ENCODE peak calls at places on chromosomes 4 and X, in ten cellular contexts. K is AG04450, C is esophagus squamous epithelium, L is mammary epithelial cell, Q is left ventricle myocardium inferior, T is fibroblast of lung, D is GM06990, U is endodermal cell, H is psoas muscle, F is WERI-Rb-1. Z is an unnamed sample.

GRCh38 chr4:175066923-175067627 is 148.9 kb downstream of the ADAM29 start:
- DNase-seq in K (no peak), D (no peak), Q (no peak), L (no peak), T (no peak), U (no peak), H (no peak), F (no peak), C (no peak), Z (no peak)

GRCh38 chr4:18075823-18076433 is 54.4 kb upstream of the LCORL start:
- DNase-seq in K (no peak), C (no peak), H (peak), L (no peak), D (peak), U (peak), T (peak), F (peak), Q (peak), Z (no peak)

GRCh38 chrX:92232182-92232581 is 453.0 kb downstream of the PCDH11X start:
- DNase-seq in T (peak), F (no peak), H (no peak), K (no peak), L (no peak), Q (no peak), U (no peak), C (no peak), D (no peak), Z (no peak)

GRCh38 chr4:1193206-1194027 is 21.0 kb upstream of the SPON2 start:
- DNase-seq in K (no peak), F (no peak), Q (no peak), C (no peak), L (no peak), U (peak), H (peak), T (no peak), D (no peak), Z (no peak)

GRCh38 chr4:65661469-65661868 is 8.8 kb downstream of the EPHA5 start:
- DNase-seq in L (no peak), F (no peak), D (no peak), T (no peak), Q (no peak), K (no peak), U (peak), H (no peak), C (no peak), Z (no peak)

GRCh38 chr4:53465891-53466290 is 88.5 kb downstream of the FIP1L1 start:
- DNase-seq in C (no peak), D (no peak), H (no peak), U (no peak), F (no peak), L (no peak), Q (no peak), T (no peak), K (no peak), Z (no peak)

GRCh38 chr4:105246712-105247111 is 100.0 kb downstream of the TET2 start:
- DNase-seq in L (no peak), D (no peak), U (no peak), H (no peak), Q (no peak), C (no peak), T (peak), K (peak), F (no peak), Z (peak)

GRCh38 chrX:104324461-104324860 is 69.7 kb upstream of the ESX1 start:
- DNase-seq in K (no peak), L (no peak), C (no peak), H (no peak), T (no peak), Q (no peak), F (no peak), U (no peak), D (no peak), Z (no peak)

GRCh38 chr4:1863297-1864033 is 7.5 kb upstream of the LETM1 start:
- DNase-seq in C (no peak), T (no peak), F (no peak), D (no peak), K (no peak), Q (no peak), H (no peak), U (no peak), L (no peak), Z (no peak)

GRCh38 chr4:60019946-60020345 is 1180.2 kb upstream of the ADGRL3 start:
- DNase-seq in U (no peak), K (no peak), Q (no peak), T (no peak), H (no peak), L (no peak), D (no peak), C (no peak), F (no peak), Z (no peak)

GRCh38 chr4:39502034-39502658 is 25.1 kb downstream of the UGDH start:
- DNase-seq in U (no peak), Q (no peak), F (no peak), C (no peak), H (no peak), D (no peak), L (peak), T (peak), K (peak), Z (no peak)

GRCh38 chr4:101346562-101347266 is 612 bp downstream of the PPP3CA start:
- DNase-seq in C (peak), H (peak), L (peak), F (peak), T (peak), K (no peak), U (peak), D (peak), Q (peak), Z (no peak)

GRCh38 chrX:136303041-136303440 is 2.3 kb downstream of the ADGRG4 start:
- DNase-seq in C (no peak), L (no peak), F (no peak), D (no peak), T (no peak), K (no peak), H (no peak), U (no peak), Q (no peak), Z (no peak)

GRCh38 chr4:40842318-40842717 is 92.6 kb downstream of the NSUN7 start:
- DNase-seq in F (no peak), D (no peak), H (no peak), T (peak), Q (no peak), C (no peak), L (no peak), U (no peak), K (no peak), Z (no peak)

GRCh38 chrX:84170931-84171330 is 17.1 kb downstream of the RPS6KA6 start:
- DNase-seq in K (no peak), H (no peak), Q (no peak), U (no peak), F (no peak), C (no peak), D (no peak), T (no peak), L (no peak), Z (no peak)

GRCh38 chr4:137861682-137862081 is 329.4 kb upstream of the PCDH18 start:
- DNase-seq in T (peak), Q (no peak), C (no peak), F (no peak), U (no peak), K (peak), H (no peak), D (no peak), L (no peak), Z (peak)

GRCh38 chr4:6348408-6348807 is 78.8 kb downstream of the WFS1 start:
- DNase-seq in U (no peak), Q (no peak), C (no peak), H (no peak), D (no peak), K (no peak), T (no peak), L (no peak), F (no peak), Z (no peak)

GRCh38 chrX:55841962-55842752 is 124.6 kb downstream of the RRAGB start:
- DNase-seq in K (no peak), D (no peak), L (no peak), H (no peak), F (no peak), T (no peak), C (no peak), Q (no peak), U (no peak), Z (no peak)

GRCh38 chrX:72269671-72270251 is 7.3 kb downstream of the RPS4X start:
- DNase-seq in C (no peak), Q (no peak), K (no peak), F (no peak), D (no peak), U (no peak), T (peak), L (peak), H (no peak), Z (peak)

GRCh38 chr4:100257567-100257966 is 67.3 kb upstream of the DDIT4L start:
- DNase-seq in Q (no peak), F (no peak), H (no peak), C (no peak), T (no peak), K (no peak), L (peak), D (no peak), U (peak), Z (no peak)

DNA sequence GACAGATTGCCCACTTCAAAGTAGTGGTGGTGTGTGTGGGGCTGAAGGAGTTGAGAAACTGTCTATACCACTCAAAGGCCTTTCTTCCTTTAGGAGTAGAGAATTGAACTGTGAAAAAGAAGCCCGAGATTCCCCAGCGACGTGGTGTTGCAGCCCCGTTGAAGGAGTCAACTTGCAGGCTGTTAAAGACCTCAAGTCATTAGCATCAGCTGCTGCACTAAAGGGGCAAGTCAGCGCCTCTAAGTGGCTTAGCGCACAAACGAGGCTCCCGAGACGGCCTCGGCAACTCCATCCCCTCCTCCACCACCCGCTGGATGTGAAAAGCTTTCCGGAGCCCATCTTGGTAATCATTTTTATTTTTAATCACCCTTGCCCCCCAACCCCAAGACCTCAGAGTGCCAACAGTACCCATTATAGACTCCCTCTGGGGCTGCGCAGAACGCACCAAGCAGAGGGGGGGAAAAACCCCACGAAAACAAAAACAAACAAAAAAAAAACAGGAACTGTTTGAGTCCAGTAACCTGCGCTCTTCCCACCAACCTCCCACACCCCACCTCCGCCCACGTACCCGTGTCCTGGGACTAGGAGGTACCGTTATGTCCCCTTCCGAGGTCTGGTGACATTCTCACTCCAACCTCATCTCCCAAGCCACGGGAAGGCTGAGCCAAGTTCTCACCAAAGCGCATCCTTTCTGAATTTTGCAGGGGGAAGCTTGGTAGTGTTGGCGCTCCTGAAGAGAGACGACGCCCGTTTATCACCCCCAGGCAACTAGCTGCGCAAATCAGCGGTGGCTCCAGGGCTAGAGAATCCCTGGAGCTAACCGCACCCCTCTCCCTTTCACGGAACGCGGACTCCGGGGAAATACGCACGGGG is 808 bp upstream of the PRDM8 start:
- DNase-seq in U (peak), T (no peak), D (no peak), C (no peak), L (no peak), Q (no peak), H (no peak), F (peak), K (no peak), Z (no peak)
- H3K4me3 ChIP-seq in U (peak), T (peak), D (peak), C (peak), L (no peak), Q (peak), H (peak), F (peak), K (peak), Z (peak)

GRCh38 chr4:145887241-145887964 is 51.2 kb downstream of the ZNF827 start:
- DNase-seq in D (peak), H (peak), F (no peak), Q (no peak), K (peak), C (no peak), T (peak), U (peak), L (no peak), Z (peak)
- TF ChIP-seq CTCF in D (no peak), H (no peak), F (no peak), Q (peak), K (peak), C (no peak), T (peak), U (no peak), L (no peak), Z (peak)

GRCh38 chrX:74061879-74062278 is 242.1 kb upstream of the ZCCHC13 start:
- DNase-seq in U (no peak), Q (no peak), K (no peak), D (no peak), F (no peak), C (no peak), T (no peak), L (peak), H (no peak), Z (no peak)
- H3K4me3 ChIP-seq in U (no peak), Q (no peak), K (no peak), D (no peak), F (no peak), C (no peak), T (no peak), L (no peak), H (no peak), Z (no peak)

GRCh38 chrX:45743081-45743533 is 542.4 kb upstream of the DIPK2B start:
- DNase-seq in U (peak), D (no peak), T (peak), Q (no peak), L (peak), F (peak), K (no peak), C (no peak), H (no peak), Z (no peak)
- TF ChIP-seq CTCF in U (peak), D (peak), T (peak), Q (no peak), L (peak), F (peak), K (peak), C (no peak), H (no peak), Z (peak)

GRCh38 chr4:186244835-186245234 is 17.5 kb downstream of the KLKB1 start:
- DNase-seq in D (no peak), F (no peak), L (no peak), Q (no peak), U (no peak), C (no peak), K (no peak), T (no peak), H (no peak), Z (no peak)
- H3K4me3 ChIP-seq in D (no peak), F (no peak), L (no peak), Q (no peak), U (no peak), C (no peak), K (no peak), T (no peak), H (no peak), Z (no peak)

DNA sequence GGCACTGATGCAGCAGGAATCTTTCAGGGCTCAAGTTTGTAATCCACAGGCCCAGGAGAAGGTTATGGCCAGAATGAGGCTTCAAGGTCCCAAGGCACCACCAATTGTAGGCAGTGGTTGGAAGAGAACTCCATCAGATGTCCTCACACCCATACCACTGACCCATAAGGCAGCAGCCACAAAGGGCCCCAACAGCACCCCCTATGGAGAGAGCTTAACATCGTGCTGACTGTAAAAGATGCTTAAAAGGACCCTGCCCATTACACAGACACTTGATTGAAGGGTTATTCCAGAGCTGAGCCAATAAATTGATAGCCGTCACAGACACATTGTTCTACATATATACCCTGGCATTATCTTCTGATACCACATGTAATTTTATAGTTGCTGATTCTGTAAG is 113.7 kb downstream of the SOWAHB start:
- DNase-seq in H (no peak), Q (no peak), F (peak), T (peak), D (no peak), U (peak), L (no peak), K (no peak), C (no peak), Z (no peak)
- TF ChIP-seq CTCF in H (no peak), Q (peak), F (peak), T (peak), D (peak), U (peak), L (peak), K (peak), C (no peak), Z (peak)

GRCh38 chrX:155143959-155144548 is 72.2 kb upstream of the VBP1 start:
- DNase-seq in H (no peak), T (no peak), F (no peak), K (no peak), C (no peak), Q (no peak), U (no peak), D (no peak), L (no peak), Z (no peak)

GRCh38 chrX:155144926-155145325 is 71.3 kb upstream of the VBP1 start:
- DNase-seq in K (no peak), L (peak), T (no peak), H (no peak), F (no peak), U (no peak), D (no peak), Q (no peak), C (no peak), Z (no peak)

DNA sequence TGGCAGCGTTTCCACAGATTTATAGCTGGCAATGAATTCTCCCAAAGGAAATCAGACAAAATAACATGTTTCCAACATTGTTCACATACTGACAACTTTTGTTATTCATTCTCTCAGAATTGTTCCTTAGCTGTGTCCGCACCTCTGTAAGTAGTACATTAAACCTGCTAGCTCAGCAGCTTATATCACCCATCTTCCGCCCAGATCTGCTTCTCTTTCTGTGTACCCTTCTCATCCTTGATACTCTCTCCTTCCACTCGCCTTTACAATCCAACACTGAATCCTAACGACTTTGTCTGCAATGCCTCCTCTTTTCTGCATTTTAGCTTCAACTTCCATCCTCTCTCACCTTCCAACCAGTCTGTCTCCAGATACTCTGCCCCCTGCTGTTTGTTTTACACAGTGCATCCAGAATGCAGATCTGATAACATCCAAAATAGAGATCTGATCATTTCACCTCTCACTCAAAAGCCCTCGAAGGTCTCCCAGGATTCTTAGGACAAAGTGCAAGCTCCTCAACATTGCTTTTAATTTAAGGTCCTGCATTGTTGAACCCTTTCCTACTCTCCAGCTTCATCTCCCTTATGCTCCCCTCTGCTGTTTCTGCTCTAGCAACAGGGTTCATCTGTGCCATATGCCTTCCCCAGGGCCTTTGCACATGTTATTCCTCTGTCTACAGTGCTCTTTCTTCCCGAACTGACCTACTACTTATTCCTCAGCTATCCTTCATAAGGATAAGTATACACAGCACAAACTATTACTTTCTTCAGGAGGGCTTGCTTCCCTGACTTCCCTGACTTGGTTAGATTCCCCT is 67.3 kb upstream of the VBP1 start:
- DNase-seq in H (no peak), T (peak), K (no peak), U (peak), D (no peak), C (no peak), L (peak), Q (no peak), F (peak), Z (no peak)
- H3K4me3 ChIP-seq in H (no peak), T (no peak), K (no peak), U (no peak), D (no peak), C (no peak), L (no peak), Q (no peak), F (no peak), Z (no peak)

DNA sequence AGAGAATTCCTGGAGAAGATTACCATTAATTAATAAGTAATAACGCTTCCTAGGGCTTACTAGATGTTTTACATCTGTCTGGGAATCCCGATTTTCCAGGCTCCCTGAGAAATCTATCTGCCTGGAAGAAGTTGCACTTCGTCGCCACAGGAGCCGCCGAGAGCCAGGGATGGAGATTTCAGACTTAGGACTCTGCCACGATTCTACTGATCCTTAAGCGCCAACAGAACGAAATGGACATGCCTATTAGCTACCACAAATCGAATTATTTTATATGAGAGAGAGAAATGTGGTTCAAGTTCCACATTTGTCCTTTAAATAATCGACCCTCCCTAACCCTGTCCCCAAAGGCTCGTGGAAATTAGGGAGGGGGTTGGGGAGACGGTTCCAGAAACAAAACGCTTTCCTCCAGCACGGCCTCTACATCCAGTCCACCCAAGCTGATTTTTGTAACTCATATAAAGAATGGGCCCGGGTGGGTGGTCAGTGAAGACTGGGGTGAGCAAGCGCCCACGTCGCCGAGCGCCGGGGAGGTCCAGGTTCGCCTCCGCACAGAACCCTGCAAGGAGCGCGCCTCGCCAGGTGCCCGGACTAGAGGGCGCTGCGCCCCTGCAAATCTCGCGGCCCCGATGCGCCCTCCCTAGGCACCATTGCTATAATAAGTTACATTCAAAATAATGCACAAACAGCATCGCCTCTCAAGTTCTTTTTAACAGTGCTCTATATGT is 1.9 kb upstream of the FAT1 start:
- DNase-seq in C (no peak), T (peak), U (peak), K (peak), Q (peak), L (peak), F (no peak), H (peak), D (no peak), Z (no peak)
- TF ChIP-seq CTCF in C (peak), T (peak), U (peak), K (peak), Q (peak), L (peak), F (no peak), H (peak), D (no peak), Z (peak)

Z was measured in HFF-Myc.